ENCODE peak calls at places on chromosomes 4 and X, in eight cellular contexts. M is BE2C; S is thoracic aorta; N is astrocyte; Y is PC-9; R is lung; Q is effector memory CD4-positive, alpha-beta T cell; L is aorta. G is an unnamed sample. For H3K9me3 and H3K27me3, the result is how much of the 10 kb centered on the place peaks cover.

GRCh38 chrX:76026751-76027150 is 146.1 kb upstream of the PBDC1 start:
- DNase-seq in Y (no peak), S (no peak), L (no peak), N (no peak), M (no peak), Q (no peak), R (no peak), G (no peak)

GRCh38 chr4:83138979-83139378 is 24.4 kb upstream of the PLAC8 start:
- DNase-seq in Y (no peak), N (no peak), R (no peak), S (no peak), M (no peak), Q (no peak), L (no peak), G (no peak)

GRCh38 chr4:2451821-2452785 is 16.8 kb upstream of the RNF4 start:
- DNase-seq in R (no peak), N (no peak), L (peak), M (no peak), Y (no peak), Q (no peak), S (no peak), G (no peak)

GRCh38 chrX:110226931-110227330 is 91.0 kb downstream of the AMMECR1 start:
- DNase-seq in Q (no peak), L (no peak), S (no peak), Y (no peak), R (no peak), M (no peak), N (peak), G (no peak)

GRCh38 chr4:121778991-121779628 is 14.1 kb upstream of the SMIM43 start:
- DNase-seq in Y (no peak), L (no peak), S (no peak), N (no peak), Q (no peak), R (no peak), M (no peak), G (no peak)

GRCh38 chr4:7110546-7110945 is 42.7 kb upstream of the GRPEL1 start:
- DNase-seq in S (no peak), M (no peak), N (no peak), Y (no peak), L (no peak), Q (no peak), R (no peak), G (no peak)

GRCh38 chrX:127187095-127187494 is 367.6 kb downstream of the PRR32 start:
- DNase-seq in R (no peak), Q (no peak), L (no peak), N (no peak), M (no peak), Y (no peak), S (no peak), G (no peak)

GRCh38 chrX:77510007-77510406 is 62.8 kb downstream of the FGF16 start:
- DNase-seq in M (no peak), L (no peak), Y (no peak), R (no peak), Q (no peak), S (no peak), N (no peak), G (no peak)

GRCh38 chr4:79535516-79535915 is 127.5 kb upstream of the GK2 start:
- DNase-seq in N (no peak), S (no peak), M (no peak), R (no peak), L (no peak), Y (no peak), Q (no peak), G (no peak)

GRCh38 chr4:2462992-2463762 is 5.7 kb upstream of the RNF4 start:
- DNase-seq in Y (no peak), N (no peak), S (no peak), L (no peak), R (no peak), M (no peak), Q (no peak), G (no peak)

GRCh38 chrX:34879876-34880275 is 62.7 kb upstream of the FAM47B start:
- DNase-seq in S (no peak), L (no peak), Y (no peak), M (no peak), Q (no peak), N (peak), R (no peak), G (no peak)

GRCh38 chr4:25814323-25814722 is 48.5 kb downstream of the SEL1L3 start:
- DNase-seq in Y (no peak), N (peak), L (peak), R (no peak), Q (no peak), S (peak), M (no peak), G (peak)

GRCh38 chr4:69321153-69321729 is 41.0 kb downstream of the UGT2B28 start:
- DNase-seq in S (no peak), L (no peak), Q (no peak), R (no peak), Y (no peak), M (no peak), N (no peak), G (no peak)

GRCh38 chr4:185344743-185345538 is 50.8 kb downstream of the LRP2BP start:
- DNase-seq in S (no peak), R (no peak), N (no peak), M (no peak), L (no peak), Q (no peak), Y (no peak), G (no peak)

GRCh38 chr4:88533937-88534750 is 10.6 kb upstream of the PYURF start:
- DNase-seq in N (peak), M (no peak), S (no peak), R (no peak), Q (no peak), Y (peak), L (no peak), G (peak)

GRCh38 chrX:42107495-42108139 is 184.3 kb upstream of the CASK start:
- DNase-seq in Y (no peak), R (no peak), Q (no peak), L (no peak), M (no peak), N (no peak), S (no peak), G (no peak)

GRCh38 chr4:153679476-153679875 is 4.6 kb upstream of the TLR2 start:
- DNase-seq in L (no peak), Q (no peak), Y (no peak), R (no peak), M (no peak), N (no peak), S (no peak), G (no peak)
- H3K9me3 ChIP-seq in L (under half), Q (under half), Y (under half), R (under half), M (under half), N (under half), S (under half), G (under half)

DNA sequence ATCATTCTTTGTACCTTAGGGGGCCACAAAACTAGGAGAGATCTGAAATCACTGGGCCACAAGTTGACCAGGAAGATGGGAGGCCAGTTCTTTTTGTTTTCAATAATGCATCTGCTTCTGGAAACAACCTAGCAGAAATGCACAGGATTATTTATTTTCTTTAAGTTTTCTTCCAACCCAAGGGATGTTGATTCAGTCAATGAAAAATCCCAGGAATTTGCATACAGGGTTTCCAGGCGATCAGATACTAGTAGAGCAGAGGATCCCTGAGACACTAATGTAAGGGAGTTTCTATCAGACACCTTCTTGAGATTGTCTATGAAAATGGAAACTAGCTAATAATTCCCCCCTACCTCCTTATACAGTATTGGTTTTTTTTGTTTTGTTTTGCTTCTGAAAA is 7.4 kb downstream of the ATOH1 start:
- DNase-seq in S (no peak), N (no peak), R (no peak), M (no peak), Q (no peak), L (no peak), Y (no peak), G (peak)
- H3K27me3 ChIP-seq in S (under half), N (under half), R (under half), M (under half), Q (under half), L (under half), Y (under half), G (under half)

DNA sequence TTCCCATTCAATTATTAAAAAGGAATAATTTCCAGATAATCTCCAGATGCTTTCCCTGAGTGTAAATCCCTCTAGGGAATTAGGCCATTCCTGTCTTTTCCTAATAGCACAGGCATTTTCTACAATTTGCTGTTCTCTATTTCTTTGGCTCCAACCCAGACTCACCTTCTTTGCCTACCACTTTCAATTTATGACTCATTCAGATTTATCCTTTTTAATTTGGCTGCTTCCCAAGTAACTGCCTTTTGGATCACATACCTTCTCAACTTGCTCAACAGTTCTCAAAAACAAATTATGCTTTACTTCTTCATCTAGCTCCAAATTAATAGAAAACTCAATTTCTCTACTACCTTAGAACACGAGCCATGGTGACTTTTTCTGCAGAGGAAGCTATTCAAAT is 1166.3 kb upstream of the PCDH7 start:
- DNase-seq in Y (no peak), R (no peak), L (no peak), Q (no peak), N (peak), M (no peak), S (no peak), G (no peak)
- H3K9me3 ChIP-seq in Y (under half), R (under half), L (under half), Q (under half), N (under half), M (under half), S (under half), G (under half)

GRCh38 chrX:123425904-123426303 is 241.8 kb downstream of the GRIA3 start:
- DNase-seq in N (peak), S (peak), Y (no peak), R (peak), L (peak), Q (no peak), M (no peak), G (no peak)
- H3K27me3 ChIP-seq in N (under half), S (under half), Y (under half), R (under half), L (under half), Q (under half), M (under half), G (under half)

DNA sequence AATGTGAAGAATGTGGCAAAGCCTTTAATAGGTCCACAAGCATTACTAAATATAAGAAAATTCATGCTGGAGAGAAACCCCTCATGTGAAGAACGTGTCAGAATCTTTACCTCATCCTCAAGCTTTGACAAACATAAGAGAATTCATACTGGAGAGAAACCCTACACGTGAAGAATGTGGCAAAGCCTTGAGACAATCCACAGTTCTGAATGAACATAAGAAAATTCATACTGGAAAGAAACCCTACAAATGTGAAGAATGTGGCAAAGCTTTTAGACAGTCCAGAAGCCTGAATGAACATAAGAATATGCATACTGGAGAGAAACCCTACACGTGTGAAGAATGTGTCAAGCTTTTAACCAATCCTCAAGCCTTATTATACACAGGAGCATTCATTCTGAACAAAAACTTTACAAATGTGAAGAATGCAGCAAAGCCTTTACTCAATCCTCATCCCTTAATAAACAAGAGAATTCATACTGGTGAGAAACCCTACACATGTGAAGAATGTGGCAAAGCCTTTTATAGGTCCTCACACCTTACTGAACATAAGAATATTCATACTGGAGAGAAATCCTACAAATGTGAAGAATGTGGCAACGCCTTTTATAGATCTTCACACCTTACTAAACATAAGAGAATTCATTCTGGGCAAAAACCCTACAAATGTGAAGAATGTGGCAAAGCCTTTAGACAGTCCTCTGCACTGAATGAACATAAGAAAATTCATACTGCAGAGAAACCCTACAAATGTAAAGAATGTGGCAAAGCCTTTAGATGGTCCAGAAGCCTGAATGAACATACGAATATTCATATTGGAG is 51.1 kb downstream of the ZNF732 start:
- DNase-seq in M (no peak), L (no peak), Q (no peak), Y (no peak), S (no peak), N (no peak), R (no peak), G (no peak)
- H3K9me3 ChIP-seq in M (under half), L (under half), Q (under half), Y (under half), S (half or more), N (under half), R (under half), G (under half)

GRCh38 chr4:81031389-81032173 is 1.1 kb downstream of the BMP3 start:
- DNase-seq in R (peak), Q (no peak), S (no peak), Y (no peak), L (no peak), M (no peak), N (no peak), G (no peak)
- H3K27me3 ChIP-seq in R (under half), Q (under half), S (under half), Y (under half), L (under half), M (under half), N (half or more), G (half or more)

G was measured in SJSA1.